ENCODE peak calls at places on chromosomes 2 and 18, in ten cellular contexts. One of them, this sample, is unnamed.

GRCh38 chr18:48959921-48960920 is 9.5 kb upstream of the SMAD7 start:
- DNase-seq in GM12878: no peak
- DNase-seq in stomach: no peak
- DNase-seq in SK-N-SH: no peak
- DNase-seq in H1: peak; percentile 95
- DNase-seq in K562: no peak
- DNase-seq in sigmoid colon: no peak
- DNase-seq in transverse colon: no peak
- DNase-seq in upper lobe of left lung: no peak
- DNase-seq in esophagus muscularis mucosa: no peak
- DNase-seq in this sample: no peak

GRCh38 chr18:78865056-78865598 is 114.5 kb upstream of the SALL3 start:
- DNase-seq in GM12878: no peak
- DNase-seq in stomach: no peak
- DNase-seq in SK-N-SH: no peak
- DNase-seq in H1: no peak
- DNase-seq in K562: no peak
- DNase-seq in sigmoid colon: no peak
- DNase-seq in transverse colon: no peak
- DNase-seq in upper lobe of left lung: no peak
- DNase-seq in esophagus muscularis mucosa: peak; percentile 72
- DNase-seq in this sample: no peak

GRCh38 chr2:226742346-226742745 is 57.3 kb downstream of the IRS1 start:
- DNase-seq in GM12878: no peak
- DNase-seq in stomach: peak; percentile 42
- DNase-seq in SK-N-SH: no peak
- DNase-seq in H1: no peak
- DNase-seq in K562: no peak
- DNase-seq in sigmoid colon: peak; percentile 85
- DNase-seq in transverse colon: no peak
- DNase-seq in upper lobe of left lung: no peak
- DNase-seq in esophagus muscularis mucosa: peak; percentile 82
- DNase-seq in this sample: peak; percentile 16

GRCh38 chr2:91477731-91478672 is 2786.5 kb downstream of the RPIA start:
- DNase-seq in GM12878: no peak
- DNase-seq in stomach: peak; percentile 43
- DNase-seq in SK-N-SH: peak; percentile 73
- DNase-seq in H1: no peak
- DNase-seq in K562: peak; percentile 16
- DNase-seq in sigmoid colon: peak; percentile 64
- DNase-seq in transverse colon: no peak
- DNase-seq in upper lobe of left lung: peak; percentile 91
- DNase-seq in esophagus muscularis mucosa: peak; percentile 92
- DNase-seq in this sample: no peak

GRCh38 chr2:16727256-16727655 is 61.6 kb upstream of the CYRIA start:
- DNase-seq in GM12878: no peak
- DNase-seq in stomach: peak; percentile 44
- DNase-seq in SK-N-SH: no peak
- DNase-seq in H1: no peak
- DNase-seq in K562: no peak
- DNase-seq in sigmoid colon: no peak
- DNase-seq in transverse colon: no peak
- DNase-seq in upper lobe of left lung: no peak
- DNase-seq in esophagus muscularis mucosa: no peak
- DNase-seq in this sample: peak; percentile 21

GRCh38 chr18:80246656-80247402 is 485 bp downstream of the PARD6G start:
- DNase-seq in GM12878: no peak
- DNase-seq in stomach: no peak
- DNase-seq in SK-N-SH: peak; percentile 79
- DNase-seq in H1: no peak
- DNase-seq in K562: peak; percentile 23
- DNase-seq in sigmoid colon: no peak
- DNase-seq in transverse colon: no peak
- DNase-seq in upper lobe of left lung: peak; percentile 89
- DNase-seq in esophagus muscularis mucosa: no peak
- DNase-seq in this sample: no peak

GRCh38 chr2:72581560-72582181 is 244.2 kb downstream of the EXOC6B start:
- DNase-seq in GM12878: no peak
- DNase-seq in stomach: no peak
- DNase-seq in SK-N-SH: no peak
- DNase-seq in H1: no peak
- DNase-seq in K562: no peak
- DNase-seq in sigmoid colon: no peak
- DNase-seq in transverse colon: no peak
- DNase-seq in upper lobe of left lung: no peak
- DNase-seq in esophagus muscularis mucosa: no peak
- DNase-seq in this sample: no peak

GRCh38 chr2:45119038-45119437 is 109.8 kb upstream of the SIX2 start:
- DNase-seq in GM12878: no peak
- DNase-seq in stomach: no peak
- DNase-seq in SK-N-SH: no peak
- DNase-seq in H1: no peak
- DNase-seq in K562: no peak
- DNase-seq in sigmoid colon: no peak
- DNase-seq in transverse colon: no peak
- DNase-seq in upper lobe of left lung: no peak
- DNase-seq in esophagus muscularis mucosa: peak; percentile 62
- DNase-seq in this sample: no peak

GRCh38 chr18:60555629-60556028 is 183.1 kb upstream of the MC4R start:
- DNase-seq in GM12878: no peak
- DNase-seq in stomach: no peak
- DNase-seq in SK-N-SH: no peak
- DNase-seq in H1: no peak
- DNase-seq in K562: no peak
- DNase-seq in sigmoid colon: no peak
- DNase-seq in transverse colon: no peak
- DNase-seq in upper lobe of left lung: no peak
- DNase-seq in esophagus muscularis mucosa: no peak
- DNase-seq in this sample: no peak

GRCh38 chr18:27206411-27206810 is 21.3 kb upstream of the CHST9 start:
- DNase-seq in GM12878: no peak
- DNase-seq in stomach: no peak
- DNase-seq in SK-N-SH: no peak
- DNase-seq in H1: no peak
- DNase-seq in K562: no peak
- DNase-seq in sigmoid colon: no peak
- DNase-seq in transverse colon: no peak
- DNase-seq in upper lobe of left lung: no peak
- DNase-seq in esophagus muscularis mucosa: no peak
- DNase-seq in this sample: no peak

GRCh38 chr2:121309801-121310200 is 24.8 kb upstream of the TFCP2L1 start:
- DNase-seq in GM12878: no peak
- DNase-seq in stomach: peak; percentile 5
- DNase-seq in SK-N-SH: peak; percentile 36
- DNase-seq in H1: no peak
- DNase-seq in K562: no peak
- DNase-seq in sigmoid colon: peak; percentile 32
- DNase-seq in transverse colon: no peak
- DNase-seq in upper lobe of left lung: no peak
- DNase-seq in esophagus muscularis mucosa: no peak
- DNase-seq in this sample: no peak

GRCh38 chr18:22623513-22623912 is 205.8 kb upstream of the CTAGE1 start:
- DNase-seq in GM12878: no peak
- DNase-seq in stomach: no peak
- DNase-seq in SK-N-SH: no peak
- DNase-seq in H1: no peak
- DNase-seq in K562: no peak
- DNase-seq in sigmoid colon: no peak
- DNase-seq in transverse colon: no peak
- DNase-seq in upper lobe of left lung: no peak
- DNase-seq in esophagus muscularis mucosa: no peak
- DNase-seq in this sample: no peak

GRCh38 chr2:83900859-83901258 is 558.2 kb downstream of the SUCLG1 start:
- DNase-seq in GM12878: no peak
- DNase-seq in stomach: no peak
- DNase-seq in SK-N-SH: no peak
- DNase-seq in H1: no peak
- DNase-seq in K562: no peak
- DNase-seq in sigmoid colon: no peak
- DNase-seq in transverse colon: no peak
- DNase-seq in upper lobe of left lung: no peak
- DNase-seq in esophagus muscularis mucosa: no peak
- DNase-seq in this sample: no peak

GRCh38 chr2:235054919-235055318 is 103.1 kb downstream of the SH3BP4 start:
- DNase-seq in GM12878: no peak
- DNase-seq in stomach: no peak
- DNase-seq in SK-N-SH: no peak
- DNase-seq in H1: no peak
- DNase-seq in K562: no peak
- DNase-seq in sigmoid colon: no peak
- DNase-seq in transverse colon: no peak
- DNase-seq in upper lobe of left lung: no peak
- DNase-seq in esophagus muscularis mucosa: no peak
- DNase-seq in this sample: no peak

GRCh38 chr2:202026507-202026906 is 7.1 kb upstream of the FZD7 start:
- DNase-seq in GM12878: no peak
- DNase-seq in stomach: no peak
- DNase-seq in SK-N-SH: no peak
- DNase-seq in H1: no peak
- DNase-seq in K562: no peak
- DNase-seq in sigmoid colon: no peak
- DNase-seq in transverse colon: no peak
- DNase-seq in upper lobe of left lung: no peak
- DNase-seq in esophagus muscularis mucosa: no peak
- DNase-seq in this sample: no peak

GRCh38 chr2:70456594-70457495 is 96.8 kb downstream of the TGFA start:
- DNase-seq in GM12878: no peak
- DNase-seq in stomach: no peak
- DNase-seq in SK-N-SH: no peak
- DNase-seq in H1: no peak
- DNase-seq in K562: no peak
- DNase-seq in sigmoid colon: no peak
- DNase-seq in transverse colon: no peak
- DNase-seq in upper lobe of left lung: no peak
- DNase-seq in esophagus muscularis mucosa: peak; percentile 50
- DNase-seq in this sample: no peak
- H3K27me3 ChIP-seq in GM12878: peaks cover 2% of the 10 kb centered on the region
- H3K27me3 ChIP-seq in stomach: no peaks in the 10 kb centered on the region
- H3K27me3 ChIP-seq in SK-N-SH: peaks cover 31% of the 10 kb centered on the region
- H3K27me3 ChIP-seq in H1: no peaks in the 10 kb centered on the region
- H3K27me3 ChIP-seq in K562: peaks cover 11% of the 10 kb centered on the region
- H3K27me3 ChIP-seq in sigmoid colon: no peaks in the 10 kb centered on the region
- H3K27me3 ChIP-seq in transverse colon: no peaks in the 10 kb centered on the region
- H3K27me3 ChIP-seq in upper lobe of left lung: no peaks in the 10 kb centered on the region
- H3K27me3 ChIP-seq in esophagus muscularis mucosa: no peaks in the 10 kb centered on the region
- H3K27me3 ChIP-seq in this sample: no peaks in the 10 kb centered on the region

GRCh38 chr2:23078799-23079434 is 306.1 kb upstream of the KLHL29 start:
- DNase-seq in GM12878: no peak
- DNase-seq in stomach: no peak
- DNase-seq in SK-N-SH: no peak
- DNase-seq in H1: no peak
- DNase-seq in K562: no peak
- DNase-seq in sigmoid colon: no peak
- DNase-seq in transverse colon: no peak
- DNase-seq in upper lobe of left lung: no peak
- DNase-seq in esophagus muscularis mucosa: no peak
- DNase-seq in this sample: peak; percentile 30
- TF ChIP-seq EP300 in GM12878: no peak
- TF ChIP-seq EP300 in stomach: no peak
- TF ChIP-seq EP300 in SK-N-SH: no peak
- TF ChIP-seq EP300 in H1: no peak
- TF ChIP-seq EP300 in K562: no peak
- TF ChIP-seq EP300 in sigmoid colon: no peak
- TF ChIP-seq EP300 in transverse colon: no peak
- TF ChIP-seq EP300 in upper lobe of left lung: no peak
- TF ChIP-seq EP300 in esophagus muscularis mucosa: no peak
- TF ChIP-seq EP300 in this sample: no peak

DNA sequence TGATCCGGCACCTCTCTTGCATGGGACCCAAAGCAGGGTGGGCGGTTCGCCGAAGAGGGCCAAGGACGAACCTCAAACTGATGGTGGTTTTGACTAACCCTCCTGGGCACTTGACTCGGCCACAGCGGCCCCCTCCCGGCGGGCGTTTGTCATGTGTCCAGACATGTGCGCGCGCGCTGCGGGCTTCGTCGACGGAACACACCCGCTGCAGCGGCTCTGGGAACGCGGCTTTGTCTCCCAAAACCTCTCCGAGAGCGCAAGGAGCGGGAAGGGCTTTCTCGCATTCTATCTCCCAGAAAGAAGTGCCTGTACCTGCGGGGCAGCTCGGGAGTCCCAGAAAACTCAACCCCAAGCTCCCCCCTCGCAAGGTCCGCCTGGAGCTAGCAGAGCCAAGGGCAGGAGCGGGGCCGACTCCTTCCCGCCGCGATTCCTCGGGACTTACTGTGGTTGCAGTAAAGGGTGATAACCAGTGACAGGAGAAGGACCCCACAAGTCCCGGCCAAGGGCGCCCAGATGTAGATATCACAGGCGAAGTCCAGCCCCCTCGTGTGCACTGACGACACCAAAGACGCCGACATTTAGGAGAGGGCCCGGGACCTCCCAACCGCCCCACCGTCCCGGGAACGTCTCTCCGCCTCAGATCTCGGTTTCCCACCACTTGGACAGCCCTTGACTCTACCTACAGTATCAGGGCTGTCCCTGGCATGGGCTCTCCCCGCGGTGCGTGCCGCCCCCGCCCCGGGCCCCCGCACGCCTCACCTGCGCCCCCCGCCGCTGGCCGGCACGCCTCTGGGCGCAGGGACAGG is 1.6 kb downstream of the CD8A start:
- DNase-seq in GM12878: no peak
- DNase-seq in stomach: no peak
- DNase-seq in SK-N-SH: peak; percentile 36
- DNase-seq in H1: no peak
- DNase-seq in K562: no peak
- DNase-seq in sigmoid colon: no peak
- DNase-seq in transverse colon: no peak
- DNase-seq in upper lobe of left lung: peak; percentile 86
- DNase-seq in esophagus muscularis mucosa: peak; percentile 91
- DNase-seq in this sample: no peak
- H3K27me3 ChIP-seq in GM12878: peaks cover 21% of the 10 kb centered on the region
- H3K27me3 ChIP-seq in stomach: peaks cover 53% of the 10 kb centered on the region
- H3K27me3 ChIP-seq in SK-N-SH: peaks cover 39% of the 10 kb centered on the region
- H3K27me3 ChIP-seq in H1: peaks cover 49% of the 10 kb centered on the region
- H3K27me3 ChIP-seq in K562: peaks cover 28% of the 10 kb centered on the region
- H3K27me3 ChIP-seq in sigmoid colon: peaks cover 33% of the 10 kb centered on the region
- H3K27me3 ChIP-seq in transverse colon: peaks cover 65% of the 10 kb centered on the region
- H3K27me3 ChIP-seq in upper lobe of left lung: peaks cover 3% of the 10 kb centered on the region
- H3K27me3 ChIP-seq in esophagus muscularis mucosa: peaks cover 9% of the 10 kb centered on the region
- H3K27me3 ChIP-seq in this sample: no peaks in the 10 kb centered on the region

DNA sequence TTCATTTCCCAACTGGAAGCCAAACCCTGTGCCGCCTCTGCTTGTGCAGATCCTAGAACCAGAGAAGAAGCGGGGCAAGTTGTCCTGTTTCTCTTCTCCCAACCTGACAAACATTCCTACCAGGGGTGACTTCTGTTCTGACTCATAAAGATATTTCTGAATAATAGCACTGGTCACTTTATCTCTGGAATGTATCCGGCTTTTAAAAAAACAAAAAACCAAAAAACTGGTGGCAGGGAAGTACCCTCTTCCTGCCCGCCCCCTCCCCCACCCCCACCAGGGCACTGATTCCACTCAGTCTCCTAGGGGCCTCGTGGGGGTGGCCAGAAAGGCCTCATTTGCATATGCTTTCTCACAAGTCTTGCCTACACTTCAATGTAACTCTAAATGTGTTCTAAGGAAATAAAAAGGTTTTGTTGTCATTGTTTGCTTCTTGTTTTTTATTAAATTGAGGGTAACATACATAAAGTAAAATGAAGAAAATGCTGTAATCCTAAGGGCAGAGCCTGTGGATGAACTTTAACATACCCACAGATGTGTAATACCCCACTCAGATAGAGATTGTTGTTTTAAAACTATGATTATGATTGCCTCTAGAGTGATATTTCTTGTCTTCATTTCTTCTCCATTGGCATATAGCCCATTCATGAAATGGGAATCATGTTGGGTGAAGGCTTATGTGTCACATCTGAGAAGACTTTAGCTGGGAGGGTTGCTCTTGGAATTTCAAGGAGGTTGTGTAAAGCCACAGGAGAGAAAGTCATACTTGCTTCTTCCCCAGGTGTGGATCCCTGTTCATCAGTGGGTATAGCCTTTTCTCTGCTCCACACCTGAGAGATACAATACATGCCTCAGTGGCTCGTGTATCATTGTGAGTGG is 5.3 kb upstream of the FOSL2 start:
- DNase-seq in GM12878: no peak
- DNase-seq in stomach: no peak
- DNase-seq in SK-N-SH: no peak
- DNase-seq in H1: no peak
- DNase-seq in K562: no peak
- DNase-seq in sigmoid colon: no peak
- DNase-seq in transverse colon: no peak
- DNase-seq in upper lobe of left lung: no peak
- DNase-seq in esophagus muscularis mucosa: no peak
- DNase-seq in this sample: no peak
- TF ChIP-seq EP300 in GM12878: no peak
- TF ChIP-seq EP300 in stomach: no peak
- TF ChIP-seq EP300 in SK-N-SH: peak; percentile 77
- TF ChIP-seq EP300 in H1: no peak
- TF ChIP-seq EP300 in K562: no peak
- TF ChIP-seq EP300 in sigmoid colon: no peak
- TF ChIP-seq EP300 in transverse colon: no peak
- TF ChIP-seq EP300 in upper lobe of left lung: no peak
- TF ChIP-seq EP300 in esophagus muscularis mucosa: no peak
- TF ChIP-seq EP300 in this sample: no peak

This sample was measured in tibial nerve.